ENCODE peak calls at places on chromosomes 16 and 17, in four cellular contexts. E is dorsolateral prefrontal cortex, F is brain microvascular endothelial cell, R is testis. O is an unnamed sample.

GRCh38 chr17:60087882-60088669 is 9.4 kb upstream of the HEATR6 start:
- DNase-seq in R (no peak), E (no peak), F (peak; percentile 53), O (peak; percentile 23)

GRCh38 chr16:28193530-28194423 is 18.0 kb downstream of the XPO6 start:
- DNase-seq in R (no peak), E (no peak), F (peak; percentile 80), O (peak; percentile 93)

GRCh38 chr17:67066717-67067116 is 22.4 kb downstream of the CACNG1 start:
- DNase-seq in F (no peak), E (no peak), R (no peak), O (no peak)

GRCh38 chr17:74351552-74352210 is 10.0 kb downstream of the BTBD17 start:
- DNase-seq in R (peak; percentile 20), F (no peak), E (no peak), O (no peak)

GRCh38 chr17:17533901-17534441 is 37.8 kb upstream of the RASD1 start:
- DNase-seq in E (no peak), R (no peak), F (no peak), O (no peak)

GRCh38 chr16:66267287-66268137 is 99.0 kb upstream of the CDH5 start:
- DNase-seq in F (no peak), E (no peak), R (no peak), O (no peak)

GRCh38 chr16:89314357-89314756 is 96.9 kb downstream of the ZNF778 start:
- DNase-seq in E (peak; percentile 69), F (no peak), R (no peak), O (no peak)

GRCh38 chr16:47139561-47140185 is 4.1 kb downstream of the NETO2 start:
- DNase-seq in E (no peak), R (no peak), F (no peak), O (no peak)

GRCh38 chr16:66408181-66409048 is 18.7 kb upstream of the BEAN1 start:
- DNase-seq in R (peak; percentile 26), F (peak; percentile 77), E (no peak), O (peak; percentile 75)

GRCh38 chr16:84739349-84740124 is 39.7 kb downstream of the USP10 start:
- DNase-seq in F (peak; percentile 89), E (no peak), R (no peak), O (peak; percentile 97)

GRCh38 chr17:76997981-76998531 is 129.9 kb downstream of the MGAT5B start:
- DNase-seq in E (no peak), R (no peak), F (no peak), O (no peak)

GRCh38 chr17:21460358-21460757 is 84.2 kb downstream of the KCNJ12 start:
- DNase-seq in F (peak; percentile 93), E (no peak), R (no peak), O (peak; percentile 22)

GRCh38 chr16:48892884-48893283 is 282.9 kb upstream of the N4BP1 start:
- DNase-seq in R (peak; percentile 78), F (no peak), E (no peak), O (no peak)

GRCh38 chr17:33653389-33653788 is 360.3 kb upstream of the ASIC2 start:
- DNase-seq in R (no peak), F (no peak), E (no peak), O (no peak)

GRCh38 chr17:28917029-28917428 is 14.2 kb upstream of the DHRS13 start:
- DNase-seq in F (no peak), R (no peak), E (no peak), O (no peak)

GRCh38 chr17:59151007-59151406 is 4.0 kb downstream of the SKA2 start:
- DNase-seq in F (no peak), E (no peak), R (no peak), O (no peak)

GRCh38 chr16:2751577-2752034 is 832 bp upstream of the SRRM2 start:
- DNase-seq in R (peak; percentile 51), F (no peak), E (no peak), O (no peak)

GRCh38 chr16:2752035-2752849 is at the start of gene SRRM2:
- DNase-seq in F (peak; percentile 92), E (peak; percentile 86), R (peak; percentile 94), O (peak; percentile 92)

GRCh38 chr16:2752850-2753522 is 548 bp downstream of the SRRM2 start:
- DNase-seq in E (peak; percentile 71), R (peak; percentile 85), F (peak; percentile 41), O (peak; percentile 61)

GRCh38 chr16:2755158-2755557 is 2.7 kb downstream of the SRRM2 start:
- DNase-seq in F (no peak), R (no peak), E (no peak), O (no peak)

GRCh38 chr16:2753523-2754020 is 1.1 kb downstream of the SRRM2 start:
- DNase-seq in F (no peak), R (no peak), E (no peak), O (no peak)
- TF ChIP-seq CTCF in F (no peak), R (no peak), E (no peak), O (no peak)

GRCh38 chr17:27810211-27810901 is 10.0 kb upstream of the NOS2 start:
- DNase-seq in R (no peak), E (no peak), F (no peak), O (no peak)

GRCh38 chr17:27811961-27812360 is 11.6 kb upstream of the NOS2 start:
- DNase-seq in F (no peak), R (no peak), E (no peak), O (no peak)

GRCh38 chr17:27808629-27809028 is 8.3 kb upstream of the NOS2 start:
- DNase-seq in F (no peak), E (no peak), R (no peak), O (no peak)

GRCh38 chr17:27809555-27809954 is 9.2 kb upstream of the NOS2 start:
- DNase-seq in E (no peak), R (no peak), F (no peak), O (no peak)

DNA sequence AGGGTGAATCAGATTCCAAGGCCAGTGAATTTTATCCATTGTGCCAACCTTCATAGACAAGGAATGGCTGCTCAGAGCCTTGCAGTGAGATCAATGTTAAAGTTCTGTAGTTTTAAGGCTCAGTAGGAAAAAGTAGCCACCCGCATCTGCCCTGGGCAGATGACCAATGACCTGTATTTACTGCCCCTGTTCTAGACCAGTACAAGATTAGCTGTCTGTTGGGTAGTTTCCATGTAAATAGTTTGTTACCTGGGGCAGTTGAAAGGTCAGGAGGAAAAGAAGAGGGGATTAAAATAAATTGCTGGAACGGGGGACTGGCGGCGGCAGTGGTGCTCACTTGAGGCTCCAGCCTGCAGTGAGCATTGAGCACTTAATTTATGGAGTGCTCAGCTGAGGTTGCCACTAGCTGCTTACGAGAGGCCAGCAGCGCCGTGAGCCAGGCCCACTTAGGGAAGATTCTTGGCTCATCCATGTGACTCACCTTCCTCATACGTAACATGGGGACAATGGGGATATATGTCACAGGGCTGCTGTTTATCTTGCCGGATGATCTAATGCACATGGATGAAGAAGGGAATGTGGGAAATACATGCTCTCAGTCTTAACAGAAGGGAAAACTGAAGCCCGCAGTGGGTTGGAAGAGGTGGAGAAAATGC is 10.7 kb upstream of the NOS2 start:
- DNase-seq in E (no peak), R (no peak), F (no peak), O (peak; percentile 26)
- TF ChIP-seq CTCF in E (no peak), R (no peak), F (no peak), O (no peak)

DNA sequence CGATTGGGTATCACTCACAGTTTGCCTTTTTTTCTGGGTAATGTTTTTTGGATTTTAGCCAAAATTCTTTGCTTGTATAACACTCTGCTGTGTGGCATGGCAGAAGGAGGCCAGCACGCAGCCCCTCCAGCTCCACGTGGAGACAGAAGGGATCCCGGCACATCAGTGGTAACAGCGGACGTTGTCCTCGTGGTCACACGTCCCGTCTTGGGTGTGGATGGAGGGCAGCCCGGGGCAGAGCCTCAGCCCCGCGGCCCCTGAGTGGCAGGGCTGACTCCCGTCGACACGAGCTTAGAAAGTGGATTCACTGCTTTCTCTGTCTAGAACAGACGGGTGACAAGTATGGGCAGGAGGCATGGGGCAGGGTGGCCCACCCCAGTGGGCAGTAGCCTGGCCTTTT is 69.0 kb downstream of the KLHDC4 start:
- DNase-seq in F (no peak), E (no peak), R (no peak), O (no peak)
- TF ChIP-seq CTCF in F (no peak), E (no peak), R (no peak), O (no peak)

GRCh38 chr16:69244336-69244735 is 57.4 kb downstream of the SNTB2 start:
- DNase-seq in R (no peak), F (no peak), E (no peak), O (no peak)
- TF ChIP-seq CTCF in R (no peak), F (no peak), E (no peak), O (no peak)

DNA sequence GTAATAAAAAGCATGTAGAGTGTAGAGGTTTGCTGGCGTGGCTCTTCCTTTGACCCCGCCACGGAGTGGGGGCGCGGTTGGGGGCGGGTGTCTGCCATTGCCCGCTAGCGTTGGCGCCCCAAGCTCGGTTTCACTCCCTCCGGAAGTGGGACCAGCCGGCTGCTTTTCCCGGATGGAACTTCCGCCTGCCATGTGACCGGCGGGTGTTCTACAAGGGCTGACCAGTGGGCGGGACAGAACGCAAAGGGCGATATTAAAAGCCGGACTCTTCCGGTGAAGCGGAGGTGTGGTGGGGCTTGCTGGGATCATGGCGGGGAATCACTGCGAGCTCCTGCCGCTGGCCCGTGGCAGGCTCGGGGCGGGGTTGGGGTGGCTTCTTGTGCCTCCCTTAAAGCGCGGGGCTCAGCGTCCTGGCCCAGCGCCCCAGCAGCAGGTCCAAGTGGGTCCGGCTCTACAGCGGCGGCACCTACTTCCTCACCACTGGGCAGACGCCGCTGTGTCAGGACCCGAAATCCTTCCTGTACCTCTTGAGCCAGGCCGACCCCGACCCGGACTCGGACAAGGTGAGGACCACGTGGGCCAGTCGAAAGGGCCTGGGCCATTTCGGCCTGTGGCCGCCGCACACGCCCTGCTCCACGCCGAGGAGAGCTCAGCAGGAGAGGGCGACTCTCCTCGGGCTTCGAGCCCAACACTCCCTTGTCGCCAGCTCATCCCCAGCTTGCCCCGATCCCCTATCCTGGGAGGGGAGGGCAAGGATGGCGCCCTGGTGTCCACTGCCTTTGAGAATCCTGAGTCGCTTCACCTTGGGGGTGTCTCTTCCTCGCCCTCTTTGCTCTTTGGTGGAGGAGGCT is 65.6 kb downstream of the PDPK1 start:
- DNase-seq in E (peak; percentile 93), F (peak; percentile 96), R (peak; percentile 97), O (peak; percentile 97)
- TF ChIP-seq CTCF in E (peak; percentile 62), F (no peak), R (no peak), O (peak; percentile 9)

GRCh38 chr16:81451753-81452680 is 7.4 kb downstream of the CMIP start:
- DNase-seq in E (peak; percentile 55), R (peak; percentile 44), F (no peak), O (no peak)
- TF ChIP-seq CTCF in E (no peak), R (no peak), F (no peak), O (no peak)